ENCODE peak calls at places on chromosome 7, in five cellular contexts. One of them, this sample, is unnamed.

GRCh38 chr7:104943502-104944343 is 70.3 kb upstream of the KMT2E start:
- DNase-seq in neural progenitor cell: no peak
- DNase-seq in MM.1S: peak
- DNase-seq in OCI-LY7: peak
- DNase-seq in cardiac fibroblast: peak
- DNase-seq in this sample: no peak

GRCh38 chr7:129066290-129067131 is 11.6 kb upstream of the TNPO3 start:
- DNase-seq in neural progenitor cell: no peak
- DNase-seq in MM.1S: no peak
- DNase-seq in OCI-LY7: no peak
- DNase-seq in cardiac fibroblast: peak
- DNase-seq in this sample: peak

GRCh38 chr7:143882020-143882610 is 19.9 kb downstream of the TCAF1 start:
- DNase-seq in neural progenitor cell: peak
- DNase-seq in MM.1S: no peak
- DNase-seq in OCI-LY7: no peak
- DNase-seq in cardiac fibroblast: peak
- DNase-seq in this sample: no peak

GRCh38 chr7:131110294-131111080 is 217.2 kb upstream of the MKLN1 start:
- DNase-seq in neural progenitor cell: peak
- DNase-seq in MM.1S: peak
- DNase-seq in OCI-LY7: no peak
- DNase-seq in cardiac fibroblast: peak
- DNase-seq in this sample: no peak

GRCh38 chr7:26410156-26410555 is 118.5 kb downstream of the SNX10 start:
- DNase-seq in neural progenitor cell: peak
- DNase-seq in MM.1S: no peak
- DNase-seq in OCI-LY7: no peak
- DNase-seq in cardiac fibroblast: no peak
- DNase-seq in this sample: no peak

GRCh38 chr7:98221611-98222532 is 10.6 kb downstream of the BHLHA15 start:
- DNase-seq in neural progenitor cell: no peak
- DNase-seq in MM.1S: no peak
- DNase-seq in OCI-LY7: no peak
- DNase-seq in cardiac fibroblast: no peak
- DNase-seq in this sample: no peak

GRCh38 chr7:7103343-7104313 is 78.7 kb upstream of the C1GALT1 start:
- DNase-seq in neural progenitor cell: peak
- DNase-seq in MM.1S: peak
- DNase-seq in OCI-LY7: peak
- DNase-seq in cardiac fibroblast: peak
- DNase-seq in this sample: peak

GRCh38 chr7:151251926-151252835 is 3.7 kb upstream of the SMARCD3 start:
- DNase-seq in neural progenitor cell: peak
- DNase-seq in MM.1S: no peak
- DNase-seq in OCI-LY7: no peak
- DNase-seq in cardiac fibroblast: peak
- DNase-seq in this sample: no peak

GRCh38 chr7:20407585-20408466 is 77.1 kb downstream of the ITGB8 start:
- DNase-seq in neural progenitor cell: peak
- DNase-seq in MM.1S: no peak
- DNase-seq in OCI-LY7: no peak
- DNase-seq in cardiac fibroblast: peak
- DNase-seq in this sample: peak

GRCh38 chr7:20404371-20404770 is 73.7 kb downstream of the ITGB8 start:
- DNase-seq in neural progenitor cell: peak
- DNase-seq in MM.1S: no peak
- DNase-seq in OCI-LY7: no peak
- DNase-seq in cardiac fibroblast: no peak
- DNase-seq in this sample: no peak

GRCh38 chr7:20403356-20403755 is 72.7 kb downstream of the ITGB8 start:
- DNase-seq in neural progenitor cell: no peak
- DNase-seq in MM.1S: no peak
- DNase-seq in OCI-LY7: no peak
- DNase-seq in cardiac fibroblast: peak
- DNase-seq in this sample: no peak

GRCh38 chr7:20399516-20399915 is 68.8 kb downstream of the ITGB8 start:
- DNase-seq in neural progenitor cell: no peak
- DNase-seq in MM.1S: no peak
- DNase-seq in OCI-LY7: no peak
- DNase-seq in cardiac fibroblast: no peak
- DNase-seq in this sample: no peak

GRCh38 chr7:20402297-20403230 is 71.9 kb downstream of the ITGB8 start:
- DNase-seq in neural progenitor cell: no peak
- DNase-seq in MM.1S: no peak
- DNase-seq in OCI-LY7: no peak
- DNase-seq in cardiac fibroblast: peak
- DNase-seq in this sample: no peak
- TF ChIP-seq CTCF in neural progenitor cell: peak
- TF ChIP-seq CTCF in MM.1S: peak
- TF ChIP-seq CTCF in OCI-LY7: peak
- TF ChIP-seq CTCF in cardiac fibroblast: peak
- TF ChIP-seq CTCF in this sample: peak

GRCh38 chr7:35849158-35849831 is 48.4 kb downstream of the SEPTIN7 start:
- DNase-seq in neural progenitor cell: peak
- DNase-seq in MM.1S: no peak
- DNase-seq in OCI-LY7: no peak
- DNase-seq in cardiac fibroblast: peak
- DNase-seq in this sample: no peak
- TF ChIP-seq CTCF in neural progenitor cell: peak
- TF ChIP-seq CTCF in MM.1S: no peak
- TF ChIP-seq CTCF in OCI-LY7: peak
- TF ChIP-seq CTCF in cardiac fibroblast: no peak
- TF ChIP-seq CTCF in this sample: no peak

DNA sequence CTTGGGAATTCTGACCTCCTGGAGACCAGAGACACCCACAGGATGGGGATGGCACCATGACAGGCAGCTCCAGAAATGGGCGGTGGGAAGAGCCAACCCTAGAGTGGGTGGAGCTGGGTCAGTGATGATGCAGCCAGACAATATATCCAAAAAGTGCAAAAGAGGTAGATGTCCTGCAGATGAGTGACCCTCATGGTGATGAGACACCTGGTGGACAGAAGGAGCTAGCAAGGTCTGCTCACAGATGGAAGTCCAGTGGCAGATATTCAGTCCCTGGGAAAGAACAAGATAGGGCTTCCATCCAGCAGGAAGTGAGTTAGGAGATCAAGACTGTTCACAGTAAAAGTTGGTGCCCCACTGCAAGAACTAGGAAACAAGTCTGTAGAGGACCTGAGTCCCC is 19.2 kb upstream of the GRB10 start:
- DNase-seq in neural progenitor cell: no peak
- DNase-seq in MM.1S: no peak
- DNase-seq in OCI-LY7: no peak
- DNase-seq in cardiac fibroblast: no peak
- DNase-seq in this sample: no peak
- TF ChIP-seq CTCF in neural progenitor cell: peak
- TF ChIP-seq CTCF in MM.1S: no peak
- TF ChIP-seq CTCF in OCI-LY7: no peak
- TF ChIP-seq CTCF in cardiac fibroblast: no peak
- TF ChIP-seq CTCF in this sample: no peak

GRCh38 chr7:79615466-79615865 is 162.0 kb upstream of the MAGI2 start:
- DNase-seq in neural progenitor cell: no peak
- DNase-seq in MM.1S: no peak
- DNase-seq in OCI-LY7: no peak
- DNase-seq in cardiac fibroblast: no peak
- DNase-seq in this sample: no peak

GRCh38 chr7:79622781-79623180 is 169.3 kb upstream of the MAGI2 start:
- DNase-seq in neural progenitor cell: no peak
- DNase-seq in MM.1S: no peak
- DNase-seq in OCI-LY7: no peak
- DNase-seq in cardiac fibroblast: no peak
- DNase-seq in this sample: no peak

GRCh38 chr7:79615871-79616640 is 162.6 kb upstream of the MAGI2 start:
- DNase-seq in neural progenitor cell: no peak
- DNase-seq in MM.1S: no peak
- DNase-seq in OCI-LY7: no peak
- DNase-seq in cardiac fibroblast: no peak
- DNase-seq in this sample: no peak

GRCh38 chr7:79620291-79620690 is 166.8 kb upstream of the MAGI2 start:
- DNase-seq in neural progenitor cell: no peak
- DNase-seq in MM.1S: no peak
- DNase-seq in OCI-LY7: no peak
- DNase-seq in cardiac fibroblast: peak
- DNase-seq in this sample: no peak

GRCh38 chr7:79619216-79619615 is 165.7 kb upstream of the MAGI2 start:
- DNase-seq in neural progenitor cell: peak
- DNase-seq in MM.1S: no peak
- DNase-seq in OCI-LY7: no peak
- DNase-seq in cardiac fibroblast: no peak
- DNase-seq in this sample: no peak
- TF ChIP-seq CTCF in neural progenitor cell: no peak
- TF ChIP-seq CTCF in MM.1S: no peak
- TF ChIP-seq CTCF in OCI-LY7: no peak
- TF ChIP-seq CTCF in cardiac fibroblast: no peak
- TF ChIP-seq CTCF in this sample: no peak